ENCODE peak calls at places on chromosomes 5 and 9, in five cellular contexts. D is mammary epithelial cell, H is adipocyte, P is Peyer's patch, A is stomach. R is an unnamed sample.

GRCh38 chr5:68419637-68420452 is 204.3 kb downstream of the PIK3R1 start:
- DNase-seq in D (no peak), H (peak; percentile 72), P (peak; percentile 82), A (no peak), R (peak; percentile 57)

GRCh38 chr5:132526290-132526973 is 16.9 kb downstream of the IL5 start:
- DNase-seq in D (peak; percentile 42), H (peak; percentile 86), P (peak; percentile 54), A (peak; percentile 53), R (peak; percentile 48)

GRCh38 chr5:179288809-179289185 is 56.5 kb downstream of the ADAMTS2 start:
- DNase-seq in D (no peak), H (no peak), P (no peak), A (no peak), R (peak; percentile 47)

GRCh38 chr9:132008184-132008781 is 71.4 kb downstream of the MED27 start:
- DNase-seq in D (peak; percentile 65), H (peak; percentile 56), P (no peak), A (no peak), R (no peak)

GRCh38 chr5:56851258-56851941 is 36.1 kb downstream of the MAP3K1 start:
- DNase-seq in D (no peak), H (no peak), P (peak; percentile 73), A (no peak), R (no peak)

GRCh38 chr9:105172393-105172792 is 72.1 kb upstream of the SLC44A1 start:
- DNase-seq in D (no peak), H (no peak), P (no peak), A (no peak), R (no peak)

GRCh38 chr5:32840606-32841005 is 129.5 kb downstream of the NPR3 start:
- DNase-seq in D (no peak), H (peak; percentile 55), P (no peak), A (no peak), R (no peak)

GRCh38 chr9:37784291-37784639 is 599 bp downstream of the EXOSC3 start:
- DNase-seq in D (peak; percentile 20), H (peak; percentile 49), P (no peak), A (no peak), R (no peak)

GRCh38 chr9:79800578-79800977 is 228.8 kb downstream of the TLE4 start:
- DNase-seq in D (no peak), H (peak; percentile 82), P (no peak), A (no peak), R (no peak)
- H3K4me3 ChIP-seq in D (no peak overlapping the region), H (no peak overlapping the region), P (no peak overlapping the region), A (no peak overlapping the region), R (no peak overlapping the region)

GRCh38 chr5:95725937-95726810 is 5.0 kb upstream of the RHOBTB3 start:
- DNase-seq in D (no peak), H (peak; percentile 88), P (no peak), A (no peak), R (no peak)
- H3K4me1 ChIP-seq in D (peaks cover 15% of the 10 kb centered on the region), H (peaks cover 86% of the 10 kb centered on the region), P (no peaks in the 10 kb centered on the region), A (no peaks in the 10 kb centered on the region), R (peaks cover 6% of the 10 kb centered on the region)

GRCh38 chr5:177494356-177495195 is 2.8 kb downstream of the PDLIM7 start:
- DNase-seq in D (peak; percentile 89), H (peak; percentile 88), P (peak; percentile 63), A (peak; percentile 47), R (peak; percentile 77)
- H3K36me3 ChIP-seq in D (peaks cover 5% of the 10 kb centered on the region), H (peaks cover 26% of the 10 kb centered on the region), P (no peaks in the 10 kb centered on the region), A (peaks cover 33% of the 10 kb centered on the region), R (no peaks in the 10 kb centered on the region)

GRCh38 chr9:133142657-133143592 is 20.8 kb downstream of the GBGT1 start:
- DNase-seq in D (no peak), H (no peak), P (peak; percentile 61), A (peak; percentile 25), R (peak; percentile 72)

GRCh38 chr9:133140606-133141005 is 19.6 kb upstream of the RALGDS start:
- DNase-seq in D (no peak), H (no peak), P (no peak), A (no peak), R (peak; percentile 58)

GRCh38 chr9:133140174-133140505 is 19.1 kb upstream of the RALGDS start:
- DNase-seq in D (no peak), H (no peak), P (peak; percentile 80), A (no peak), R (peak; percentile 76)

GRCh38 chr9:133143639-133144141 is 20.0 kb downstream of the GBGT1 start:
- DNase-seq in D (no peak), H (no peak), P (peak; percentile 53), A (peak; percentile 24), R (no peak)

DNA sequence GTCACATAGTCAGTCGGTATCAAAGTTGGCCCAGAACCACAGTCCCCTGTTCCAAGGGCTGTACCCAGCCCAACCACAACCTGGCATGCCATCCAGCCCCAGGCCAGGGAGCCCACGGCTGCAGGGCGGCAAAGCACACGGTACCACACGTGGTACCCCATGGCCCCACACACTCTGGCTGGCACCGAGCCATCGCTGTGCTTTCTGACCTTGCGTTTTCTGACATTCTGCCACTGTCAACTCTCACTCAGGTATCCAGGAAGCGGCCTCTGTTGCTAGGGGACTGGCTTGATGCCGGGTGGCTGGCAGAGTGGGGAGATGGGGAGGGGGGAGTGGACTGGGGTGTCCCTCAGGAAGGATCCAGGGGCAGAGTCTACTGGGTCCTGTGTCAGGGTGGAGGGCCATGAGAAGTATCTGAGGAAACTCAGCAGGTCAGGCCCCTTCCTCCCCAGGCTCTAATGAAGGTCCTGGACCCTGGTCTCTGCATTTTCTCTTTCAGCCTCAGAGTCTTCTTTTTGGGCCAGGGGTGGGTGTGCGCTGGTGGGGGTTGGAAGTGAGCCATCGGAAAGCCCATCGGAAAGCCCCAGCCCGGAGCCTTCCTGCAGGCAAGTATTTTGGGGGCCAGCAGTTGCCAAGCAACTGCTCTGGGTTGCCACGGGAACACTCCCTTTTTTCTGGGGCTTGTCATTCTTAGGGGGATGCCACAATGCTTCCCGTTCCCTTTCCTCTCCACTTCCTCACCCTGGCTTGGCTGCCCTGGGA is 21.0 kb upstream of the RALGDS start:
- DNase-seq in D (no peak), H (no peak), P (peak; percentile 86), A (peak; percentile 88), R (no peak)
- H3K4me3 ChIP-seq in D (no peak overlapping the region), H (no peak overlapping the region), P (no peak overlapping the region), A (no peak overlapping the region), R (no peak overlapping the region)

DNA sequence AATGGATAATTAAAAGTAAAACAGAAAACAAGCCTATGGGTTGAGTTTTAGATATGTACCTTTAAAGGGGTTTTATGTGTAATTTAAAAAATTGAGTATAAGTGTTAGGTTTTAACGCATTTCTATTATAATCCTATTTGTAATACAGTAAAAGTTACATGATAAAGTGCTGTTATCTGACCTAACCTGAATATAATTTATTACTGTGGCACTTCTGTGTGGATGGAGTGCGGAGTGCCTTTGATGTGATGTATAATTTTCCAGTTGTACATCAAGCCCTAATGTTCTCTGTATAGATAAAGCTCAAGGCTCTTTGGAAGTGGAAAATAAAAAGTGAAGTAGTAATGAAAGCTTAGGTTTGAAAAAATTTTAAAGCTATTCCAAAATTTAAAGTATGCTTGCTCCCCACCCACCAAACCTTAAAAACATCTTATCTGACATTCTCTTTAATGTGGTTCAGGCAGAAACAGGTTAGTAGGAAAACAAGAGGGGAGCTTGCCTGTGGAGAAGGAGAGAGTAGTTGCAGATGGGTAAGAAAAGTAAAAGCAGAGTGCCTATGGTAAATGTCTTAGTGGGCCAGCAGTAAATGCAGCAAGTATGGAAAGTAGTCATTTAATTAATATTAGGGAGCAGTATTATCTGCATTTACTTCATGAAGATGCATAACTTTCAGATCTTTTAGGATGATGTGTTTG is 4.0 kb downstream of the MATR3 start:
- DNase-seq in D (no peak), H (no peak), P (no peak), A (no peak), R (no peak)
- H3K4me1 ChIP-seq in D (peaks cover 14% of the 10 kb centered on the region), H (peaks cover 48% of the 10 kb centered on the region), P (no peaks in the 10 kb centered on the region), A (peaks cover 67% of the 10 kb centered on the region), R (peaks cover 34% of the 10 kb centered on the region)

GRCh38 chr5:177092178-177093081 is 5.7 kb downstream of the FGFR4 start:
- DNase-seq in D (no peak), H (no peak), P (no peak), A (no peak), R (no peak)
- H3K36me3 ChIP-seq in D (no peaks in the 10 kb centered on the region), H (no peaks in the 10 kb centered on the region), P (no peaks in the 10 kb centered on the region), A (peaks cover 20% of the 10 kb centered on the region), R (no peaks in the 10 kb centered on the region)

GRCh38 chr9:22447607-22448305 is 1.1 kb downstream of the DMRTA1 start:
- DNase-seq in D (no peak), H (no peak), P (no peak), A (peak; percentile 30), R (no peak)
- H3K4me3 ChIP-seq in D (peak overlapping the region; percentile 86), H (peak overlapping the region; percentile 92), P (peak overlapping the region; percentile 67), A (peak overlapping the region; percentile 75), R (peak overlapping the region; percentile 40)

DNA sequence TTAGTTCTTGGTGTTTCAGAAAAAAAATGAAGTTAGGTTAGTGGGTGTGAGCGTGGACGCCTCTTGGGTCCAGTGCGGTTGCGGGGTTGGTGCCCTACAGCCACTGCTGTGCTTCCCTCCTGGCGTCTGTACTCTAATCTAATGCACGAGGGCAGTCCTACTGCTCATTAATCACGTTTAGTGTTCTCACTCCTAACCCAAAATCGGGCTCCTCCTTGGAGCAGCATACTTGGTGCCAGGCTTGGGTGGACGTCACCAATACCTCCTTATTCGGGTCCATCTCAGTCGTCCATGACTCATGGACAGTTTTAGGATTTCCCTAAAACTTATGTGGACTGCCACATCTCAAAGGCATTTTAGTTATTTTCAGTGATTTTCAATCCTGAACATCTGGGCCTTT is 41.6 kb downstream of the TRIO start:
- DNase-seq in D (no peak), H (peak; percentile 55), P (no peak), A (no peak), R (no peak)
- H3K4me1 ChIP-seq in D (peaks cover 90% of the 10 kb centered on the region), H (peaks cover 78% of the 10 kb centered on the region), P (no peaks in the 10 kb centered on the region), A (peaks cover 25% of the 10 kb centered on the region), R (peaks cover 28% of the 10 kb centered on the region)

DNA sequence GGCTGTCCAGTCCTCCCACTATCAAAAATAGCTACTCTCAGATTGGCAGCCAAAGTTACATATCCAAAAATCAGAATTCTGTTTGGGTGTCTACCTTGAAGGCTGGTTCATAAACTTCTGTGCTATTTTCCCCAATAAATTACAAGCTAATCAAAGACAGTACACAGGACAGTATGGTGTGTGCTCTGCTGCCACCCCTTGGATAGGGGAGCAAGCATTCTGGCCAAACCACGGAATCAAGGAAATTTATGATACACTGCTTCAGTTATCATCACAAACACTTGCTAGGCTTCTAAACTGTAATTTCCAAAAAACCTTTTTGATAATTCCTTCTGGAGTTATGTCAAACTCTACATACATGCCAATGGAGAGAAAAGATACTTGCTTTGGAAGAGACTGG is 15.9 kb downstream of the ETF1 start:
- DNase-seq in D (no peak), H (no peak), P (no peak), A (no peak), R (no peak)
- H3K36me3 ChIP-seq in D (peaks cover 3% of the 10 kb centered on the region), H (peaks cover 19% of the 10 kb centered on the region), P (no peaks in the 10 kb centered on the region), A (peaks cover 42% of the 10 kb centered on the region), R (no peaks in the 10 kb centered on the region)

R was measured in mucosa of descending colon.